ENCODE peak calls at places on chromosome 14, in five cellular contexts. E is PC-3, A is right lobe of liver, L is ovary, F is upper lobe of left lung. M is an unnamed sample. For H3K4me1, the result is how much of the 10 kb centered on the place peaks cover.

GRCh38 chr14:24071836-24072420 is 566 bp downstream of the CPNE6 start:
- DNase-seq in A (no peak), L (no peak), F (no peak), E (no peak), M (no peak)

GRCh38 chr14:100303179-100303578 is 3.1 kb downstream of the SLC25A29 start:
- DNase-seq in A (no peak), E (peak), L (no peak), F (no peak), M (no peak)

GRCh38 chr14:33901429-33902155 is 49.3 kb downstream of the EGLN3 start:
- DNase-seq in F (no peak), E (no peak), A (no peak), L (no peak), M (no peak)

GRCh38 chr14:20866963-20867362 is 24.2 kb upstream of the RNASE3 start:
- DNase-seq in A (no peak), L (no peak), F (no peak), E (peak), M (no peak)

GRCh38 chr14:60064491-60065072 is 27.1 kb upstream of the PCNX4 start:
- DNase-seq in A (no peak), E (peak), L (no peak), F (no peak), M (no peak)

GRCh38 chr14:42736408-42736807 is 1129.7 kb downstream of the LRFN5 start:
- DNase-seq in L (no peak), F (no peak), E (no peak), A (no peak), M (no peak)

GRCh38 chr14:78253986-78254385 is 83.8 kb downstream of the NRXN3 start:
- DNase-seq in A (no peak), E (peak), F (no peak), L (no peak), M (no peak)

GRCh38 chr14:102998393-102998792 is 59.0 kb downstream of the CDC42BPB start:
- DNase-seq in E (peak), F (no peak), L (no peak), A (no peak), M (no peak)

GRCh38 chr14:57487771-57488170 is 5.9 kb downstream of the CCDC198 start:
- DNase-seq in F (no peak), E (peak), L (no peak), A (no peak), M (no peak)

GRCh38 chr14:92670967-92671366 is 77.5 kb downstream of the LGMN start:
- DNase-seq in L (no peak), A (no peak), F (no peak), E (no peak), M (no peak)

GRCh38 chr14:30656190-30656632 is 34.1 kb downstream of the SCFD1 start:
- DNase-seq in E (peak), L (no peak), F (no peak), A (no peak), M (no peak)

GRCh38 chr14:38238881-38239280 is 17.0 kb downstream of the CLEC14A start:
- DNase-seq in A (no peak), L (no peak), F (no peak), E (no peak), M (no peak)

GRCh38 chr14:101022916-101023435 is 119.5 kb upstream of the RTL1 start:
- DNase-seq in E (no peak), L (peak), A (peak), F (no peak), M (no peak)

GRCh38 chr14:102464846-102465341 is 44.7 kb downstream of the ANKRD9 start:
- DNase-seq in E (no peak), A (no peak), F (no peak), L (no peak), M (no peak)

GRCh38 chr14:50348933-50349332 is 36.8 kb downstream of the DMAC2L start:
- DNase-seq in E (no peak), A (no peak), F (no peak), L (no peak), M (no peak)

GRCh38 chr14:24079521-24080141 is 8.3 kb downstream of the CPNE6 start:
- DNase-seq in L (no peak), E (no peak), F (no peak), A (no peak), M (no peak)

GRCh38 chr14:78143489-78144145 is 26.6 kb upstream of the NRXN3 start:
- DNase-seq in E (peak), A (no peak), L (no peak), F (no peak), M (no peak)

GRCh38 chr14:20400965-20401593 is 12.2 kb downstream of the TEP1 start:
- DNase-seq in E (peak), L (no peak), A (no peak), F (no peak), M (no peak)

GRCh38 chr14:31229638-31230229 is 22.1 kb upstream of the HECTD1 start:
- DNase-seq in L (peak), A (peak), F (no peak), E (peak), M (peak)

GRCh38 chr14:23387916-23388882 is 11.4 kb downstream of the CMTM5 start:
- DNase-seq in L (no peak), A (no peak), F (no peak), E (no peak), M (no peak)

GRCh38 chr14:91286530-91286937 is 42.0 kb upstream of the GPR68 start:
- DNase-seq in L (peak), A (peak), F (no peak), E (peak), M (peak)

GRCh38 chr14:58356268-58356667 is 39.5 kb upstream of the TOMM20L start:
- DNase-seq in F (no peak), A (no peak), L (no peak), E (no peak), M (no peak)

GRCh38 chr14:50020184-50020583 is 96.2 kb downstream of the VCPKMT start:
- DNase-seq in F (no peak), L (no peak), E (no peak), A (no peak), M (no peak)

GRCh38 chr14:94599656-94600004 is 12.6 kb upstream of the SERPINA3 start:
- DNase-seq in E (no peak), F (no peak), A (peak), L (peak), M (no peak)

GRCh38 chr14:94597788-94598187 is 14.4 kb upstream of the SERPINA3 start:
- DNase-seq in A (no peak), L (no peak), F (no peak), E (no peak), M (no peak)

GRCh38 chr14:94600148-94600545 is 12.0 kb upstream of the SERPINA3 start:
- DNase-seq in F (no peak), L (peak), A (no peak), E (no peak), M (no peak)

GRCh38 chr14:94598816-94599655 is 13.2 kb upstream of the SERPINA3 start:
- DNase-seq in F (peak), A (peak), E (peak), L (peak), M (peak)

DNA sequence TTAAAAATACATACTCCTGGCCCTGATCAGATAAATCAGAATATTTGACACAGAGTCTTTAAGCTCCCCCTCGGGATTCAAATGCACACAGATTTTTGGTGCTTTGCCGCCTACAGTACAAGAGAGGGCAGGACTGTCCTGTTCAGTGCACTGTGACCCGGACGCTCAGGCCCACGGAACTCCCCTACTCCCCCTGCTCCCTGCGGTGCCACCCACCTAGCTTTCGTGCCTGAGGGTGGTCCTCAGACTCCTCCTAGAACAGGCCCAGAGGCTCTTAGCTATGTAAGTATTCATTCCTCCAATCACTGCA is 13.7 kb upstream of the SERPINA3 start:
- DNase-seq in L (no peak), A (no peak), E (no peak), F (no peak), M (no peak)
- H3K4me1 ChIP-seq in L (under half), A (under half), E (under half), F (under half), M (half or more)

GRCh38 chr14:61474671-61475070 is 153.3 kb downstream of the PRKCH start:
- DNase-seq in E (no peak), L (no peak), A (no peak), F (no peak), M (no peak)
- H3K27ac ChIP-seq in E (peak), L (no peak), A (no peak), F (no peak), M (peak)

DNA sequence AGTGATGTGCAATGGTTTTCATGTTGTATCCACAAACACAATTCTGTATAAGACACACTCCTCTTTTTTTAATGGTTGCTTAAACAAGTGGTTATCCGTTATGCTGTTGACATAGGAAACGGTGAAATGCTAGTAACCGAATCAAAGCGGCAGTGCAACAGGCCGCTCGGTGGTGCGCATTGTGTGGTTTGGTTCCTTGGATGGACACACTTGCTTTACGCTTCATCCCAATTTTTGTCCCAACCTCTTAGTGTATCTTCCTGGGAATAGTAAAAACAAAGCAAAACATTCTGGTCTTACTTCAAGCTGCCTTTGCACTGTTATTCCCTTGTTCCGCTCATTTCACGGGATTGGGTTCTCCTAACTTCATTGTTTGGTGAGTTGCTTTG is 625 bp upstream of the PTGER2 start:
- DNase-seq in E (no peak), F (no peak), L (peak), A (no peak), M (no peak)
- H3K4me1 ChIP-seq in E (under half), F (under half), L (under half), A (under half), M (under half)

GRCh38 chr14:95316826-95317225 is 2.9 kb downstream of the CLMN start:
- DNase-seq in L (no peak), F (no peak), A (no peak), E (no peak), M (no peak)
- H3K27ac ChIP-seq in L (no peak), F (no peak), A (peak), E (no peak), M (peak)

GRCh38 chr14:52692248-52692962 is 3.0 kb downstream of the ERO1A start:
- DNase-seq in A (no peak), F (no peak), E (no peak), L (no peak), M (no peak)
- H3K4me1 ChIP-seq in A (under half), F (under half), E (under half), L (under half), M (under half)

DNA sequence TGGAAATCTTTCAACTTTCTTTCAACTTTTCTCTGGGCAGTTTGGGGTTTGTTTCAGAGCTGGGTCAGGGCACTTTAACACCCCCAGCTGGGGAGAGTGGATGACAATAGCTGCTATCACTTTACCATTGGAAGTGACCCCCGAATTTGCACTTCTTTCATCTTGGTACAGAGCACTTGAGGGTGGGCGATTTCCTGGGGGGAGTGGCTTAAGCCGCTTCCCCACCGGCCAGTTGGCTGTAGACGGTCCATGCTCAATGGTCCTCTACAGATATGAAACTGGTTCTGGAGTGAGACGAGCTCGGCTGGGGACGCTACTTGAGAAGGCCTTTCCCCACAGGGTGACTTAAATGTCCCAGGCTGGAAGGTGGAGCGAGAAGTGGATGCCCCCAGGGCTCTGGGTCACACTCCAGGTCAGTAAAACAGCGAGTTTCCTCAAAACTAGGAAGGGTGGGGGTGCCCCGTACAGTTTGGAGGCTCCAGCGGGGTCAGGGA is at the start of gene VRTN:
- DNase-seq in L (no peak), E (no peak), F (no peak), A (no peak), M (no peak)
- H3K27ac ChIP-seq in L (no peak), E (no peak), F (no peak), A (no peak), M (no peak)